ENCODE peak calls at places on chromosomes 4 and X, in six cellular contexts. U, F, K, D, Q and A are unnamed samples.

GRCh38 chr4:6747690-6748068 is 31.7 kb downstream of the BLOC1S4 start:
- DNase-seq in D (no peak), Q (no peak), K (no peak), F (no peak), U (no peak), A (no peak)

GRCh38 chrX:153971632-153972367 is at the start of gene HCFC1:
- DNase-seq in U (peak), K (peak), D (peak), Q (peak), F (peak), A (peak)

GRCh38 chr4:188160406-188160805 is 21.2 kb downstream of the TRIML1 start:
- DNase-seq in K (no peak), F (no peak), D (no peak), Q (no peak), U (no peak), A (no peak)

GRCh38 chr4:160831165-160831922 is 1332.5 kb downstream of the FSTL5 start:
- DNase-seq in D (no peak), F (no peak), U (no peak), K (no peak), Q (no peak), A (no peak)

GRCh38 chr4:75714681-75715080 is 9.7 kb upstream of the USO1 start:
- DNase-seq in U (no peak), Q (no peak), K (no peak), D (peak), F (no peak), A (no peak)

GRCh38 chr4:70838400-70838971 is 1.2 kb downstream of the GRSF1 start:
- DNase-seq in U (peak), Q (no peak), D (no peak), K (no peak), F (no peak), A (no peak)

GRCh38 chr4:130080872-130081451 is 985.0 kb downstream of the C4orf33 start:
- DNase-seq in Q (no peak), U (no peak), K (no peak), F (no peak), D (no peak), A (no peak)

GRCh38 chr4:7478665-7479064 is 43.9 kb upstream of the PSAPL1 start:
- DNase-seq in Q (no peak), K (no peak), D (no peak), F (no peak), U (no peak), A (no peak)

GRCh38 chr4:136343340-136343739 is 1189.0 kb downstream of the PCDH18 start:
- DNase-seq in Q (no peak), U (no peak), K (no peak), F (no peak), D (no peak), A (no peak)

GRCh38 chrX:54248309-54248708 is 65.3 kb upstream of the FAM120C start:
- DNase-seq in D (no peak), K (no peak), F (no peak), Q (no peak), U (no peak), A (no peak)

GRCh38 chr4:29708473-29708872 is 1011.7 kb upstream of the PCDH7 start:
- DNase-seq in U (no peak), K (no peak), F (no peak), D (no peak), Q (no peak), A (no peak)

GRCh38 chr4:176044589-176044951 is 21.1 kb upstream of the WDR17 start:
- DNase-seq in K (no peak), D (no peak), U (no peak), Q (no peak), F (no peak), A (peak)

GRCh38 chr4:14168919-14169318 is 541.4 kb upstream of the BOD1L1 start:
- DNase-seq in K (peak), U (no peak), Q (peak), D (no peak), F (no peak), A (peak)

GRCh38 chr4:92263010-92263409 is 40.8 kb upstream of the GRID2 start:
- DNase-seq in D (no peak), U (no peak), K (no peak), Q (no peak), F (no peak), A (no peak)

GRCh38 chr4:8150152-8151090 is 8.2 kb downstream of the ABLIM2 start:
- DNase-seq in Q (no peak), U (no peak), F (no peak), K (no peak), D (peak), A (no peak)

GRCh38 chr4:188551156-188551555 is 411.9 kb downstream of the TRIML1 start:
- DNase-seq in U (no peak), F (no peak), Q (no peak), D (no peak), K (no peak), A (peak)

GRCh38 chr4:22191565-22192301 is 243.2 kb upstream of the KCNIP4 start:
- DNase-seq in D (no peak), Q (no peak), F (no peak), K (no peak), U (no peak), A (no peak)

GRCh38 chr4:77174426-77174825 is 17.4 kb downstream of the CCNG2 start:
- DNase-seq in Q (no peak), U (no peak), K (no peak), D (peak), F (no peak), A (no peak)

GRCh38 chrX:10902001-10902400 is 209.1 kb upstream of the HCCS start:
- DNase-seq in K (no peak), D (no peak), F (no peak), U (no peak), Q (no peak), A (no peak)

GRCh38 chrX:81336455-81337144 is 134.7 kb downstream of the SH3BGRL start:
- DNase-seq in U (no peak), F (no peak), Q (no peak), D (no peak), K (no peak), A (no peak)

GRCh38 chr4:33080262-33080661 is 2360.1 kb downstream of the PCDH7 start:
- DNase-seq in K (no peak), U (no peak), F (no peak), D (no peak), Q (no peak), A (peak)

GRCh38 chrX:12309040-12309732 is 170.9 kb downstream of the FRMPD4 start:
- DNase-seq in K (no peak), D (no peak), F (no peak), Q (no peak), U (no peak), A (no peak)

GRCh38 chr4:3812211-3812934 is 46.2 kb downstream of the ADRA2C start:
- DNase-seq in D (no peak), Q (no peak), F (no peak), K (no peak), U (no peak), A (no peak)

GRCh38 chr4:184732126-184732525 is 1.8 kb downstream of the CENPU start:
- DNase-seq in D (no peak), U (no peak), Q (no peak), K (no peak), F (no peak), A (no peak)

GRCh38 chr4:140168474-140168873 is 14.5 kb upstream of the MAML3 start:
- DNase-seq in D (peak), Q (no peak), F (no peak), K (no peak), U (no peak), A (no peak)

GRCh38 chr4:39970559-39971270 is 7.0 kb downstream of the PDS5A start:
- DNase-seq in K (no peak), Q (peak), U (no peak), D (peak), F (no peak), A (no peak)

GRCh38 chr4:29734343-29734742 is 985.8 kb upstream of the PCDH7 start:
- DNase-seq in K (no peak), U (no peak), Q (no peak), F (no peak), D (no peak), A (no peak)

DNA sequence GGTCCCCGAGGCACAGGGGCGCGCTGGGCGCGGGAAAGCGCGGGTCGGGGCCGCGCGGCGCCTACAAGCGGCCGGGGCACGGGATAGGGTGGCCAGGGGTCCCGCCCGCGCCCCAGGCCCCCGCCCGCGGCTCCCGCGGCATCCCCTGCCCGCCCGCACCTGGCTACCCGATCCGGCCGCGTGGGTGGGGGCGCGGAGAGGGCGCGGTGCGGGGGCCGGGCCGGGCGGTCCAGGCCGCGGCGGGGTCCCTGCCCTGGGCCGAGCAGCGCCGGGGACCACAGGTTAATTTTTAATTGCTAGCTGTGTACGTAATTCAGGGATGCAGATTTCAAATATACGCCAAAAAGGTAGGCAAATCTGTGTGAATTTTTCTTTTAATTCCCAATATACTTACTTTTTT is 44.3 kb upstream of the FAM47C start:
- DNase-seq in F (no peak), Q (no peak), D (no peak), U (no peak), K (no peak), A (no peak)
- H3K4me3 ChIP-seq in F (no peak), Q (no peak), D (no peak), U (no peak), K (no peak), A (peak)

GRCh38 chr4:1012031-1012739 is 759 bp downstream of the FGFRL1 start:
- DNase-seq in K (no peak), U (no peak), F (peak), Q (peak), D (peak), A (peak)
- H3K4me3 ChIP-seq in K (peak), U (no peak), F (peak), Q (peak), D (peak), A (peak)

DNA sequence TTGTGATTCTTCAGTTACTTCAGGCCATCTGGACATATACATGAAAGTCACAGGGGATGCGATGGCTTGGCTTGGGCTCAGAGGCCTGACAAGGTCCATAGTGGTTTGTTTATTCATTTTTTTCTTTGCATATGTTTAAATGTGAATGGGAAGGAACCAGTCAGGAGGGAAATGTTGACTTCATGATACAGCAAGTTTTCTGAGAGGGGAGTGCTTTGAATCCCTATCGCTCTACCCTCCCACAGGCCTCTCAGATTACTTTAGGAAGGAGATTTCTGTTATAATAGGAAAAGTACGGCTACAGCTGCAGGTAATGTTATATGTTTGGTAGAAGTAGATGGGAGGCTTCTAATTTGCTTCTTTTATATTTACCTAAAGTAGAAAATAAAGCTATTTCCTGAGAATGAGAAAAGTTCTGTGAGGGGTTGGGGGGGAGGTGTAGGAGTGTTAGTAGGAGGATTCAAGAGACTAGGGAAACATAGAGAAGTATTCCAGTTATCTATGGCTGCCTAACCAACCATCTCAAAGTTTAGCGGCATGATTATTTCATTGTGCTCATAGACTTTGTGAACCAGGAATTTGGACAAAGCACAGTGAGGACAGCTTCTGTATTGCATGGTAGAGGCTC is 323.0 kb downstream of the RAPGEF2 start:
- DNase-seq in F (no peak), U (no peak), Q (no peak), D (peak), K (no peak), A (no peak)
- H3K4me3 ChIP-seq in F (no peak), U (no peak), Q (no peak), D (no peak), K (no peak), A (no peak)

GRCh38 chr4:113293673-113294072 is 244.2 kb downstream of the ANK2 start:
- DNase-seq in F (no peak), Q (no peak), U (no peak), D (no peak), K (no peak), A (no peak)
- H3K4me3 ChIP-seq in F (peak), Q (peak), U (no peak), D (no peak), K (no peak), A (peak)

GRCh38 chr4:73434311-73434710 is 1.7 kb upstream of the AFP start:
- DNase-seq in K (no peak), U (no peak), F (no peak), Q (no peak), D (no peak), A (no peak)
- H3K4me3 ChIP-seq in K (no peak), U (no peak), F (no peak), Q (no peak), D (no peak), A (no peak)

GRCh38 chr4:147479817-147480216 is 1.1 kb upstream of the EDNRA start:
- DNase-seq in F (peak), Q (no peak), K (peak), U (peak), D (no peak), A (peak)

GRCh38 chr4:147480502-147480890 is 401 bp upstream of the EDNRA start:
- DNase-seq in D (no peak), F (no peak), Q (no peak), U (no peak), K (no peak), A (no peak)

GRCh38 chr4:147482281-147482680 is 1.4 kb downstream of the EDNRA start:
- DNase-seq in D (no peak), Q (no peak), F (no peak), K (no peak), U (no peak), A (no peak)

GRCh38 chr4:147480891-147481576 is at the start of gene EDNRA:
- DNase-seq in U (peak), Q (no peak), D (peak), K (no peak), F (peak), A (no peak)

DNA sequence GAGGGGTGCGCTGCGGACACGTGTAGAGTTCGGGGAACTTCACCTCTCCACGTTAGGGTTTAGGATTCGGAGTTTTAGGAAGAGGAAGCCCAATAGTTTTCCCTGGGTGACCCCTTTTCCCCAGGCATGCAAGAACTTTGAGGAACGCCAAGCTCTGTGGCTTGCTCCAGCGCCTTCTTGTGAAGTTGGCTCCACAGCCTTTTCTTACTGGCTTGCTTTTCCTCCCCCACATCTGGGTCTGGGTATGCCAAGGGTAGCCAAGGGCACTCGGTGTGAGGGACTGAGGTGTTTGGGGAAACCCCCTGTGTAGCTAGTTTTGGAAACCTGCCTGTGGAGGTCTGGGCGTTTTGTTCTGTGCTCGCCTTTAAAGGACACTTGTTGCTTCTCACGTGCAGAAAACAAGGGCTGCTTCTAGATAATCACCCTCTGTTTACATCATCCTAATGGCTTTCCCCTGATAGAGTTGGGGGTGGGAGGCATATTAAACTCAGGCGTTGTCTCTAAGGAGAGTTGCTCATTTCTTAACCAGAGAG is 746 bp downstream of the EDNRA start:
- DNase-seq in F (no peak), Q (no peak), D (peak), K (no peak), U (peak), A (no peak)
- H3K4me3 ChIP-seq in F (peak), Q (peak), D (peak), K (peak), U (peak), A (peak)